ENCODE peak calls at places on chromosomes 7 and 10, in six cellular contexts. Y, X, V, H, E and U are unnamed samples.

GRCh38 chr10:70722820-70723424 is 50.6 kb downstream of the ADAMTS14 start:
- DNase-seq in X (no peak), Y (peak), V (peak), H (no peak), E (no peak), U (peak)

GRCh38 chr10:17101257-17101909 is 28.2 kb downstream of the CUBN start:
- DNase-seq in V (no peak), E (no peak), H (no peak), Y (no peak), X (no peak), U (peak)

GRCh38 chr10:87596351-87596750 is 63.3 kb upstream of the PAPSS2 start:
- DNase-seq in E (no peak), X (no peak), Y (no peak), H (no peak), V (no peak), U (no peak)

GRCh38 chr10:60441515-60441914 is 51.8 kb upstream of the ANK3 start:
- DNase-seq in Y (no peak), H (no peak), V (no peak), E (no peak), X (no peak), U (no peak)

GRCh38 chr7:111741811-111742240 is 179.5 kb upstream of the IMMP2L start:
- DNase-seq in X (peak), E (peak), H (peak), V (peak), Y (peak), U (peak)

GRCh38 chr7:111942450-111943081 is 263.6 kb downstream of the DOCK4 start:
- DNase-seq in Y (no peak), X (no peak), E (no peak), V (no peak), H (no peak), U (no peak)

GRCh38 chr7:70458195-70458695 is 673.7 kb upstream of the GALNT17 start:
- DNase-seq in E (no peak), X (no peak), H (no peak), V (no peak), Y (no peak), U (no peak)

GRCh38 chr10:129244298-129244697 is 222.7 kb upstream of the MGMT start:
- DNase-seq in Y (no peak), V (no peak), E (no peak), H (no peak), X (no peak), U (no peak)

GRCh38 chr10:79984851-79985250 is 35.9 kb upstream of the SFTPD start:
- DNase-seq in V (no peak), E (no peak), H (no peak), Y (no peak), X (no peak), U (peak)

GRCh38 chr10:119343001-119343601 is 135.7 kb downstream of the GRK5 start:
- DNase-seq in X (no peak), H (no peak), E (no peak), V (no peak), Y (no peak), U (no peak)

GRCh38 chr7:816751-817671 is 15.3 kb upstream of the SUN1 start:
- DNase-seq in V (peak), E (no peak), H (no peak), Y (no peak), X (no peak), U (peak)

GRCh38 chr7:121330053-121330833 is 1.4 kb downstream of the WNT16 start:
- DNase-seq in E (no peak), X (no peak), H (no peak), V (no peak), Y (peak), U (no peak)

GRCh38 chr10:59752278-59752940 is 846 bp downstream of the MRLN start:
- DNase-seq in H (no peak), E (no peak), V (no peak), Y (no peak), X (no peak), U (no peak)

GRCh38 chr10:34655286-34656170 is 159.6 kb downstream of the PARD3 start:
- DNase-seq in X (no peak), H (peak), Y (peak), E (no peak), V (peak), U (peak)

GRCh38 chr10:35386594-35387174 is 50.4 kb downstream of the CCNY start:
- DNase-seq in Y (no peak), X (no peak), H (peak), V (no peak), E (no peak), U (peak)

GRCh38 chr7:140455743-140456142 is 23.6 kb downstream of the MKRN1 start:
- DNase-seq in E (no peak), Y (no peak), V (no peak), X (no peak), H (no peak), U (no peak)

GRCh38 chr7:137669706-137670105 is 177.1 kb downstream of the DGKI start:
- DNase-seq in H (no peak), X (no peak), E (no peak), V (no peak), Y (no peak), U (peak)